ENCODE peak calls at places on chromosomes 5 and 9, in four cellular contexts. X, I, G and M are unnamed samples.

GRCh38 chr9:137589441-137590122 is 730 bp downstream of the ZMYND19 start:
- DNase-seq in X (no peak), I (peak), G (no peak), M (no peak)

GRCh38 chr9:16611001-16611400 is 259.5 kb downstream of the BNC2 start:
- DNase-seq in I (no peak), G (no peak), X (no peak), M (no peak)

GRCh38 chr9:136074706-136075105 is 20.4 kb downstream of the NACC2 start:
- DNase-seq in I (peak), X (no peak), G (no peak), M (no peak)

GRCh38 chr5:178363501-178364325 is 131.1 kb upstream of the PHYKPL start:
- DNase-seq in X (no peak), I (no peak), G (no peak), M (no peak)

GRCh38 chr9:72948906-72949582 is 3.8 kb downstream of the ALDH1A1 start:
- DNase-seq in G (peak), X (no peak), I (no peak), M (no peak)

GRCh38 chr9:84928419-84928818 is 258.9 kb downstream of the NTRK2 start:
- DNase-seq in X (no peak), G (no peak), I (no peak), M (no peak)

GRCh38 chr9:21941337-21941995 is 52.7 kb downstream of the CDKN2A start:
- DNase-seq in X (no peak), I (no peak), G (no peak), M (no peak)

GRCh38 chr9:5608298-5609254 is 20.3 kb upstream of the RIC1 start:
- DNase-seq in G (peak), I (no peak), X (no peak), M (no peak)

GRCh38 chr5:113232667-113233066 is 202.1 kb downstream of the TSSK1B start:
- DNase-seq in X (no peak), I (no peak), G (no peak), M (no peak)

GRCh38 chr5:65062684-65063083 is 294.0 kb downstream of the CWC27 start:
- DNase-seq in I (no peak), X (no peak), G (no peak), M (no peak)

GRCh38 chr9:8686502-8686901 is 886.9 kb upstream of the DMAC1 start:
- DNase-seq in I (no peak), X (no peak), G (no peak), M (no peak)

GRCh38 chr5:129899454-129899853 is 4.8 kb upstream of the CHSY3 start:
- DNase-seq in G (no peak), X (no peak), I (no peak), M (no peak)

GRCh38 chr5:168552146-168552545 is 23.0 kb downstream of the FBLL1 start:
- DNase-seq in X (no peak), I (no peak), G (no peak), M (no peak)

GRCh38 chr5:3639175-3639574 is 43.5 kb downstream of the IRX1 start:
- DNase-seq in X (no peak), G (no peak), I (no peak), M (no peak)

GRCh38 chr9:6646028-6646636 is 603 bp upstream of the GLDC start:
- DNase-seq in I (no peak), G (no peak), X (no peak), M (no peak)

GRCh38 chr5:102765350-102765749 is 10.2 kb downstream of the PAM start:
- DNase-seq in G (no peak), X (no peak), I (no peak), M (no peak)

GRCh38 chr9:93678199-93679019 is 102.0 kb downstream of the PHF2 start:
- DNase-seq in G (no peak), X (no peak), I (peak), M (peak)

GRCh38 chr5:32767948-32768427 is 56.9 kb downstream of the NPR3 start:
- DNase-seq in G (peak), I (no peak), X (no peak), M (no peak)

GRCh38 chr9:93479726-93480125 is 26.3 kb upstream of the FAM120AOS start:
- DNase-seq in I (no peak), X (no peak), G (no peak), M (no peak)

GRCh38 chr9:37575921-37576721 is at the start of gene FBXO10:
- DNase-seq in I (peak), G (no peak), X (peak), M (peak)

GRCh38 chr9:106403081-106403480 is 459.9 kb upstream of the ZNF462 start:
- DNase-seq in I (no peak), G (no peak), X (no peak), M (no peak)

GRCh38 chr5:123098767-123099513 is 9.9 kb downstream of the PRDM6 start:
- DNase-seq in G (no peak), X (no peak), I (peak), M (peak)

GRCh38 chr5:149550267-149550582 is 1.0 kb downstream of the CSNK1A1 start:
- DNase-seq in X (no peak), I (no peak), G (no peak), M (no peak)

GRCh38 chr5:93186031-93186682 is 394.9 kb downstream of the NR2F1-AS1 start:
- DNase-seq in G (no peak), X (no peak), I (no peak), M (no peak)

GRCh38 chr9:125462766-125463384 is 201.2 kb downstream of the GAPVD1 start:
- DNase-seq in I (no peak), X (no peak), G (no peak), M (no peak)

GRCh38 chr5:39478851-39479250 is 54.1 kb upstream of the DAB2 start:
- DNase-seq in X (no peak), I (no peak), G (no peak), M (no peak)

GRCh38 chr5:24222866-24223265 is 421.9 kb downstream of the CDH10 start:
- DNase-seq in I (no peak), X (no peak), G (no peak), M (no peak)

GRCh38 chr5:32538031-32538547 is 47.3 kb upstream of the SUB1 start:
- DNase-seq in G (no peak), X (no peak), I (no peak), M (no peak)

GRCh38 chr9:121156263-121156731 is 45.4 kb downstream of the RAB14 start:
- DNase-seq in G (no peak), X (no peak), I (no peak), M (no peak)

GRCh38 chr5:80275347-80275746 is 19.5 kb upstream of the SERINC5 start:
- DNase-seq in X (no peak), I (peak), G (peak), M (no peak)

GRCh38 chr5:36478646-36479307 is 127.6 kb upstream of the SLC1A3 start:
- DNase-seq in I (no peak), X (no peak), G (no peak), M (no peak)

GRCh38 chr5:180026320-180026719 is 45.2 kb downstream of the RNF130 start:
- DNase-seq in X (no peak), I (peak), G (peak), M (no peak)

GRCh38 chr5:159340511-159340910 is 10.2 kb upstream of the IL12B start:
- DNase-seq in X (no peak), I (no peak), G (no peak), M (no peak)

GRCh38 chr5:145887976-145888574 is 15.3 kb upstream of the GRXCR2 start:
- DNase-seq in X (peak), I (peak), G (peak), M (peak)

GRCh38 chr9:121369595-121370265 is at the start of gene STOM:
- DNase-seq in G (peak), X (no peak), I (peak), M (no peak)

GRCh38 chr5:155082401-155082800 is 68.8 kb downstream of the KIF4B start:
- DNase-seq in I (no peak), G (no peak), X (no peak), M (no peak)

GRCh38 chr5:157603333-157604190 is 28.0 kb upstream of the ADAM19 start:
- DNase-seq in I (no peak), G (no peak), X (no peak), M (no peak)

GRCh38 chr9:17005085-17005484 is 129.8 kb upstream of the CNTLN start:
- DNase-seq in I (no peak), X (peak), G (no peak), M (no peak)

DNA sequence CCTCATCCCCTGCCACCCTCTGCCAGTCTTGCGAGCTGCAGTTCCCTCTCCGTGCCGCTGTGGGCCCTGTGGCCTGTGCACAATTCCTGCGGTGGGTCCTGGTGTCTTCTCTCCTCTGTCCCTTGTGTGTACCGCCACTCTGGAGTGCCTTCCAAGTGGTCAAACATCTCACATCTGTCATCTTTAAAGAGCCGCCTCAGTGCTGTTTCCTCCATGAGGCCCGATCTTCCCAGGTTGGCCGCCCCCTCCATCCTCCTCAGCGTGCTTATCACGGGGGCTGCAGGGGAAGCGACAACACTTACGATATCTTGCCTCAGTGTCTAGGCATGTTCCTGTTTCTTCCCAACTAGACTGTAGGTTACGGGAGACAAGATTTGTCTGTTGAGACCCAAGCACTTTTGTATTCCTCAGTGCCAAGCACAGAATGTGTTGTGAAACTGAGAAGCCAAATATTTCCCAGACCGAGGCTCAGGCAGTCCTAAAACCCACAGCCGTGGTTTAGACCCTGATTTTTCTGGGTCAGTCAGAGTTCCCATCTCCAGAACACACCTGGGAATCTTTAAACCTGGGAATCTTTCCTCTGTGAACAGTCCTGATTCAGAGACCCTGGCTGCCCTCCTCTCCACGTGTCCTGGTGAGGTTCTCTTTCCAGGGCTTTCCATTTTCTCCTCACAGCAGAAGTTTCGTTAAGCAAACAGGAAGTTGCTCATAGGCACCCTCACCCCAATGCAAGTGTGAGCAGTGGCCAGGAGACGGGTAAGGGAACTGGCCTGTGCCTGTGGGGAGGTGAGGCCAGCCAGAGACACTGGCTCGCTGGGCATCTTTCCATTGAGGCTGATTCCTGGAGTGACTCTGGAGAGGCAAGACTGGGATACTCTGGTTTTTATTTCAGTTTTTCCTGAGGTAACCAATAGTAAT is 28.8 kb downstream of the SLC46A2 start:
- DNase-seq in I (no peak), X (no peak), G (peak), M (no peak)
- TF ChIP-seq TEAD4 in I (no peak), X (no peak), G (peak), M (no peak)

DNA sequence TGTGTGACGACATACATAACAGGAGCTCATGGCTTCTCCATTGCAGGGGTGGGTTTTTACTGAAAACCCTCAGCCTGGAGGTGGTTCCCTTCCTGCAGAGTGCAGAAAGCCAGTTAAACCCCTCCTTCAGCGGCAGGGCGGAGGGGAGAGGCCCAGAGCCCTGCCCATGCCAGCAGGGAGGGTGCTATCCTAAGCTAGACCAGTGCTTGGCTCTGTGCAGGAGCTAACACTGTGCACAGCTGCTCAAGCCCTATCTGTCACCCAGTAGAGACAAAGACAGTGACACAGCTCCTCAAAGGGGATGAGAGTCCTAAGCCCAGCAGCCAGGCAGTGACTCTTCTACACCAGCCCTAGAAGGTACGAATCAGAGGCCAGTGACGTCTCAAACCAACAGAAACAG is 70.0 kb upstream of the ZSWIM6 start:
- DNase-seq in X (no peak), G (no peak), I (no peak), M (no peak)
- TF ChIP-seq TEAD4 in X (no peak), G (no peak), I (no peak), M (no peak)

DNA sequence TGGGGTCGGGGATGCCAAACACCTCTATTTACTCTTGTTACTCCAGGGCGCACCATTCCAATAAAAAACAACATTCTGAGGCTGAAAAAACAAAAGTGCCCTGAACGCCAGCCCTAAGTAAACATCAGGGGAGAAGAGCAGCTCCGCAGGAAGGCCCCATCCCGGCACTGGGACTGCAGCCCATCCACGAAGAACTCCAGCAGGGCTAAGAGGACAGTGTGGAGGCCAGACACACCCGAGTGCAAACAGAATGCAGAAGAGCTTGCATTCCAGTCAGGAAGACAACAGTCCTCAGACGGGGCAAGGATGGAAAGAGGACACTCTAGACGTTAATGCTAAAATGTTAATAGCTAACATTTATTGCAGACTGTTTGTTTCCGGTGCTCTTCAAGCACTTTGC is 33.0 kb downstream of the FAM240B start:
- DNase-seq in X (no peak), G (no peak), I (no peak), M (no peak)
- TF ChIP-seq TEAD4 in X (no peak), G (no peak), I (no peak), M (no peak)

DNA sequence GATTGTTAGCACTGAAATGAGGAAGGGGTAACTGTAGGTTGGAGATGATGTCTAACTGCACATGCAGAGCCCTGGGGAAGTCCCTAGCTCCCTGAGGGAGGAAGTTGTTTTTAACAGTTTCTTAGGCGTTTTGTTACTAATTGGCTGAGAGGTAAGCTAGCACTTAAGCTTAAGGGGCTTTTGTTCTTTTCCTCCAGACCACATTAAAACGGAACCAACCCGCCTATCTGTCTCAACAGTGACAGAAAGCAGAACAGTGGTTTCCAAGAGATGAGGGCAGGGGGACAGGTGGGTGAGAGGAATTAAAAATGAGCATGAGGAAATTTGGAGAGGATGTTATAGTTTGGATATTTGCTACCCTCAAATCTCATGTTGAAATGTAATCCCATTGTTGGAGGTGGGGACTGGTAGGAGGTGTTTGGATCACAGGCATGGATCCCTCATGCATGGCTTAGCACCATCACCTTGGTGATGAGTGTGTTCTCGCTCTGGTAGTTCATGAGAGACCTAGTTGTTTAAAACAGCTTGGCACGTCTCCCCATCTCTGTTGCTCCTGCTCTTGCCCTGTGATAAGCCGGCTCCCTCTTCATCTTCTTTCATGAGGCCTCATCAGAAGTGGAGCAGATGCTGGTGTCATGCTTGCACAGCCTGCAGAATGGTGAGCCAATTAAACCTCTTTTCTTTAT is 38.9 kb downstream of the LYRM7 start:
- DNase-seq in I (no peak), G (no peak), X (no peak), M (no peak)
- TF ChIP-seq TEAD4 in I (no peak), G (no peak), X (no peak), M (no peak)